ENCODE peak calls at places on chromosomes 2 and 18, in four cellular contexts. G is stimulated activated naive CD8-positive, alpha-beta T cell treated with anti-CD3 and anti-CD28 coated beads, Interleukin-15, Interleukin-2, amounts not matched to agents 100 U/mL and 50 U/mL, for 24 hours; V is NCI-H1694; I is body of pancreas. A is an unnamed sample.

GRCh38 chr2:23549051-23549450 is 164.1 kb downstream of the KLHL29 start:
- DNase-seq in G (no peak), V (peak), I (no peak), A (no peak)

GRCh38 chr2:27095745-27096651 is 9.4 kb downstream of the KHK start:
- DNase-seq in I (peak), G (peak), V (peak), A (peak)

GRCh38 chr2:17756629-17757028 is 2.7 kb downstream of the GEN1 start:
- DNase-seq in V (peak), G (no peak), I (no peak), A (no peak)

GRCh38 chr2:217792611-217793527 is 209.9 kb downstream of the TNS1 start:
- DNase-seq in V (no peak), G (no peak), I (no peak), A (no peak)

GRCh38 chr2:161965994-161966393 is 108.0 kb downstream of the DPP4 start:
- DNase-seq in I (no peak), G (no peak), V (no peak), A (no peak)

GRCh38 chr2:8657423-8658062 is 24.3 kb upstream of the ID2 start:
- DNase-seq in V (no peak), G (peak), I (no peak), A (no peak)

GRCh38 chr2:177265834-177266817 is 1.6 kb upstream of the NFE2L2 start:
- DNase-seq in G (no peak), I (no peak), V (no peak), A (no peak)

GRCh38 chr18:36075862-36076587 is 8.7 kb upstream of the RPRD1A start:
- DNase-seq in I (no peak), G (no peak), V (no peak), A (no peak)

GRCh38 chr2:175600024-175600831 is 401.8 kb downstream of the LNPK start:
- DNase-seq in G (no peak), I (peak), V (no peak), A (no peak)

GRCh38 chr2:132668986-132669853 is 785 bp downstream of the LYPD1 start:
- DNase-seq in G (no peak), V (no peak), I (peak), A (no peak)

GRCh38 chr18:77000527-77000926 is 132.1 kb downstream of the MBP start:
- DNase-seq in V (peak), I (peak), G (peak), A (peak)

GRCh38 chr2:84212611-84213314 is 246.3 kb downstream of the SUCLG1 start:
- DNase-seq in G (no peak), I (no peak), V (no peak), A (no peak)

GRCh38 chr2:110679337-110679707 is 1.5 kb upstream of the BUB1 start:
- DNase-seq in I (no peak), V (no peak), G (no peak), A (peak)

A was measured in cerebellar cortex.